ENCODE peak calls at places on chromosome 9, in six cellular contexts. T is M059J; S is T follicular helper cell; Y is KBM-7; E is iPS-NIHi11; B is stimulated activated naive CD4-positive, alpha-beta T cell. W is an unnamed sample.

GRCh38 chr9:134642385-134643181 is 980 bp downstream of the COL5A1 start:
- DNase-seq in T (peak), S (no peak), Y (no peak), E (peak), B (no peak), W (no peak)

GRCh38 chr9:136316896-136317676 is 10.3 kb upstream of the GPSM1 start:
- DNase-seq in T (no peak), S (no peak), Y (no peak), E (no peak), B (no peak), W (no peak)

GRCh38 chr9:138042146-138042545 is 164.6 kb downstream of the CACNA1B start:
- DNase-seq in T (no peak), S (no peak), Y (no peak), E (no peak), B (no peak), W (no peak)

GRCh38 chr9:14690986-14691730 is 2.1 kb downstream of the ZDHHC21 start:
- DNase-seq in T (no peak), S (no peak), Y (no peak), E (no peak), B (no peak), W (no peak)

GRCh38 chr9:122058051-122058450 is 35.1 kb downstream of the TTLL11 start:
- DNase-seq in T (no peak), S (no peak), Y (no peak), E (no peak), B (no peak), W (no peak)

GRCh38 chr9:96495341-96495740 is 45.4 kb downstream of the HABP4 start:
- DNase-seq in T (peak), S (no peak), Y (no peak), E (no peak), B (no peak), W (no peak)

GRCh38 chr9:94872921-94873511 is 146.5 kb downstream of the AOPEP start:
- DNase-seq in T (peak), S (no peak), Y (no peak), E (no peak), B (no peak), W (no peak)

GRCh38 chr9:86487222-86487841 is 133.1 kb upstream of the TUT7 start:
- DNase-seq in T (peak), S (no peak), Y (peak), E (peak), B (peak), W (no peak)

GRCh38 chr9:128421474-128422010 is 885 bp downstream of the CERCAM start:
- DNase-seq in T (no peak), S (no peak), Y (peak), E (peak), B (no peak), W (no peak)

GRCh38 chr9:123329329-123329955 is 26.6 kb upstream of the CRB2 start:
- DNase-seq in T (peak), S (no peak), Y (peak), E (no peak), B (no peak), W (no peak)

GRCh38 chr9:68781866-68782265 is 76.8 kb downstream of the PIP5K1B start:
- DNase-seq in T (no peak), S (no peak), Y (peak), E (no peak), B (no peak), W (no peak)

GRCh38 chr9:122402403-122403268 is 31.8 kb downstream of the PTGS1 start:
- DNase-seq in T (peak), S (no peak), Y (peak), E (no peak), B (no peak), W (no peak)

GRCh38 chr9:2933165-2934095 is 89.5 kb upstream of the PUM3 start:
- DNase-seq in T (no peak), S (no peak), Y (no peak), E (no peak), B (no peak), W (no peak)

GRCh38 chr9:125998837-125999503 is 251.8 kb downstream of the PBX3 start:
- DNase-seq in T (no peak), S (no peak), Y (no peak), E (no peak), B (no peak), W (no peak)

GRCh38 chr9:13149454-13149853 is 130.0 kb downstream of the MPDZ start:
- DNase-seq in T (no peak), S (no peak), Y (no peak), E (no peak), B (no peak), W (no peak)

GRCh38 chr9:15144567-15145174 is 162.3 kb downstream of the TTC39B start:
- DNase-seq in T (peak), S (no peak), Y (no peak), E (no peak), B (no peak), W (no peak)

GRCh38 chr9:91419222-91420191 is 4.1 kb downstream of the NFIL3 start:
- DNase-seq in T (peak), S (no peak), Y (peak), E (no peak), B (no peak), W (no peak)

GRCh38 chr9:69453746-69454145 is 128.7 kb downstream of the ENTREP1 start:
- DNase-seq in T (no peak), S (no peak), Y (no peak), E (no peak), B (no peak), W (no peak)

GRCh38 chr9:81716409-81716808 is 27.1 kb upstream of the TLE1 start:
- DNase-seq in T (peak), S (no peak), Y (no peak), E (no peak), B (no peak), W (no peak)

W was measured in memory B cell.